ENCODE peak calls at places on chromosomes 5 and 9, in eight cellular contexts. H is fibroblast of lung; N is kidney tubule cell; P is HuH-7.5; O is A549; Q is cardiac muscle cell; K is CD4-positive, alpha-beta T cell; G is stimulated activated CD4-positive, alpha-beta T cell treated with anti-CD3 and anti-CD28 coated beads, Interleukin-2, amount 100 ng/mL, for 48 hours. Y is an unnamed sample.

GRCh38 chr9:35112257-35113020 is 3.2 kb downstream of the ATOSB start:
- DNase-seq in H (peak), N (peak), P (no peak), O (no peak), Q (peak), K (no peak), G (no peak), Y (no peak)

GRCh38 chr5:1413211-1413610 is 32.0 kb downstream of the SLC6A3 start:
- DNase-seq in H (no peak), N (no peak), P (no peak), O (no peak), Q (no peak), K (no peak), G (no peak), Y (no peak)

GRCh38 chr5:139696167-139696893 is 48.2 kb downstream of the CXXC5 start:
- DNase-seq in H (peak), N (no peak), P (no peak), O (no peak), Q (no peak), K (no peak), G (no peak), Y (no peak)

GRCh38 chr5:16983022-16983639 is 47.0 kb upstream of the MYO10 start:
- DNase-seq in H (no peak), N (peak), P (no peak), O (no peak), Q (peak), K (no peak), G (no peak), Y (no peak)

GRCh38 chr5:134132372-134133212 is 18.1 kb downstream of the TCF7 start:
- DNase-seq in H (no peak), N (no peak), P (no peak), O (no peak), Q (no peak), K (peak), G (no peak), Y (peak)

GRCh38 chr5:143782588-143783386 is 29.2 kb upstream of the HMHB1 start:
- DNase-seq in H (no peak), N (peak), P (no peak), O (no peak), Q (no peak), K (no peak), G (no peak), Y (no peak)

GRCh38 chr5:177588413-177588909 is 3.5 kb upstream of the TMED9 start:
- DNase-seq in H (no peak), N (no peak), P (no peak), O (no peak), Q (no peak), K (no peak), G (no peak), Y (no peak)

GRCh38 chr5:78518365-78519197 is 130.0 kb downstream of the LHFPL2 start:
- DNase-seq in H (peak), N (peak), P (peak), O (peak), Q (peak), K (no peak), G (no peak), Y (no peak)

GRCh38 chr5:145931718-145932117 is 4.7 kb upstream of the SH3RF2 start:
- DNase-seq in H (no peak), N (no peak), P (no peak), O (no peak), Q (no peak), K (no peak), G (no peak), Y (no peak)

GRCh38 chr5:100780376-100780870 is 122.7 kb downstream of the ST8SIA4 start:
- DNase-seq in H (no peak), N (no peak), P (no peak), O (no peak), Q (no peak), K (no peak), G (no peak), Y (no peak)

GRCh38 chr5:9239071-9239470 is 306.8 kb downstream of the SEMA5A start:
- DNase-seq in H (no peak), N (peak), P (no peak), O (no peak), Q (peak), K (no peak), G (no peak), Y (no peak)

GRCh38 chr5:26121343-26121742 is 917.0 kb downstream of the CDH9 start:
- DNase-seq in H (no peak), N (no peak), P (no peak), O (peak), Q (no peak), K (no peak), G (no peak), Y (no peak)

GRCh38 chr5:66324357-66324756 is 180.3 kb downstream of the SREK1 start:
- DNase-seq in H (no peak), N (peak), P (no peak), O (no peak), Q (no peak), K (no peak), G (no peak), Y (no peak)

GRCh38 chr5:90421136-90421535 is 11.6 kb upstream of the CETN3 start:
- DNase-seq in H (peak), N (peak), P (peak), O (peak), Q (peak), K (no peak), G (no peak), Y (no peak)

GRCh38 chr5:56595561-56595960 is 219.8 kb upstream of the MAP3K1 start:
- DNase-seq in H (no peak), N (no peak), P (no peak), O (no peak), Q (no peak), K (no peak), G (no peak), Y (no peak)

GRCh38 chr5:101969752-101970151 is 326.3 kb downstream of the SLCO4C1 start:
- DNase-seq in H (no peak), N (no peak), P (no peak), O (no peak), Q (no peak), K (no peak), G (no peak), Y (no peak)

GRCh38 chr5:78288246-78288645 is 6.3 kb downstream of the AP3B1 start:
- DNase-seq in H (no peak), N (no peak), P (no peak), O (no peak), Q (no peak), K (no peak), G (no peak), Y (no peak)

GRCh38 chr9:6029581-6029980 is 14.2 kb upstream of the RANBP6 start:
- DNase-seq in H (no peak), N (no peak), P (no peak), O (no peak), Q (peak), K (no peak), G (no peak), Y (no peak)

GRCh38 chr5:135100431-135100830 is 66.4 kb upstream of the PITX1 start:
- DNase-seq in H (no peak), N (no peak), P (no peak), O (no peak), Q (no peak), K (no peak), G (no peak), Y (no peak)

GRCh38 chr5:176817864-176818377 is 7.6 kb downstream of the UNC5A start:
- DNase-seq in H (no peak), N (no peak), P (peak), O (peak), Q (peak), K (no peak), G (no peak), Y (no peak)

GRCh38 chr5:74130141-74130897 is 504.3 kb downstream of the ARHGEF28 start:
- DNase-seq in H (no peak), N (no peak), P (no peak), O (no peak), Q (no peak), K (no peak), G (no peak), Y (no peak)

GRCh38 chr9:128420651-128421473 is at the start of gene CERCAM:
- DNase-seq in H (no peak), N (peak), P (peak), O (peak), Q (peak), K (no peak), G (peak), Y (peak)

GRCh38 chr5:55575815-55576583 is 41.2 kb upstream of the PLPP1 start:
- DNase-seq in H (peak), N (no peak), P (peak), O (peak), Q (peak), K (no peak), G (no peak), Y (no peak)

GRCh38 chr9:113912816-113913215 is 36.7 kb downstream of the ZNF618 start:
- DNase-seq in H (peak), N (peak), P (no peak), O (no peak), Q (no peak), K (no peak), G (no peak), Y (no peak)

GRCh38 chr5:138574744-138575193 is 432 bp downstream of the HSPA9 start:
- DNase-seq in H (no peak), N (no peak), P (no peak), O (no peak), Q (no peak), K (no peak), G (no peak), Y (no peak)

GRCh38 chr9:111731916-111732315 is 62.8 kb downstream of the SHOC1 start:
- DNase-seq in H (peak), N (peak), P (no peak), O (no peak), Q (peak), K (no peak), G (no peak), Y (no peak)

GRCh38 chr9:121765021-121765950 is 113.9 kb downstream of the DAB2IP start:
- DNase-seq in H (peak), N (peak), P (peak), O (peak), Q (peak), K (no peak), G (no peak), Y (no peak)